ENCODE peak calls at places on chromosomes 7 and 10, in four cellular contexts. P is sciatic nerve, Q is heart left ventricle, E is NAMALWA. A is an unnamed sample.
A peak's percentile ranks its signal among the peaks of the same experiment; 100 is the strongest.

GRCh38 chr10:128103229-128103714 is 23.0 kb downstream of the MKI67 start:
- DNase-seq in Q (no peak), E (no peak), P (no peak), A (no peak)

GRCh38 chr10:111076682-111077661 is at the start of gene ADRA2A:
- DNase-seq in E (no peak), P (peak; percentile 74), Q (no peak), A (peak; percentile 65)

GRCh38 chr7:150370612-150371071 is 2.0 kb downstream of the REPIN1 start:
- DNase-seq in Q (no peak), P (no peak), E (no peak), A (no peak)

GRCh38 chr10:125093199-125093841 is 67.0 kb downstream of the CTBP2 start:
- DNase-seq in E (no peak), Q (peak; percentile 61), P (no peak), A (no peak)

GRCh38 chr7:102395620-102395957 is 574 bp upstream of the PRKRIP1 start:
- DNase-seq in Q (no peak), E (no peak), P (peak; percentile 49), A (no peak)

GRCh38 chr7:117683736-117684135 is 189.5 kb downstream of the CTTNBP2 start:
- DNase-seq in E (no peak), Q (no peak), P (no peak), A (no peak)

GRCh38 chr7:101018271-101019167 is 1.4 kb upstream of the MUC17 start:
- DNase-seq in Q (no peak), P (no peak), E (peak; percentile 26), A (no peak)

GRCh38 chr10:27865221-27865635 is 119.6 kb upstream of the MKX start:
- DNase-seq in P (no peak), E (no peak), Q (no peak), A (no peak)

GRCh38 chr10:114925675-114926204 is 12.3 kb upstream of the TRUB1 start:
- DNase-seq in E (peak; percentile 23), Q (no peak), P (no peak), A (no peak)

GRCh38 chr10:26292058-26292457 is 75.5 kb downstream of the GAD2 start:
- DNase-seq in P (no peak), E (no peak), Q (no peak), A (no peak)

GRCh38 chr7:2018786-2019692 is 213.7 kb downstream of the MAD1L1 start:
- DNase-seq in P (peak; percentile 61), E (no peak), Q (no peak), A (peak; percentile 38)

GRCh38 chr7:108101759-108102158 is 28.4 kb downstream of the LAMB4 start:
- DNase-seq in P (no peak), E (no peak), Q (no peak), A (no peak)

GRCh38 chr10:32072025-32072787 is 16.0 kb upstream of the KIF5B start:
- DNase-seq in Q (no peak), P (no peak), E (no peak), A (no peak)

GRCh38 chr10:128318366-128318765 is 192.1 kb upstream of the MKI67 start:
- DNase-seq in Q (no peak), P (no peak), E (no peak), A (no peak)

GRCh38 chr7:38546763-38547162 is 84.4 kb downstream of the AMPH start:
- DNase-seq in E (no peak), Q (no peak), P (no peak), A (no peak)

GRCh38 chr10:62230344-62231138 is 38.1 kb downstream of the RTKN2 start:
- DNase-seq in E (no peak), Q (no peak), P (no peak), A (no peak)

GRCh38 chr10:110609592-110609991 is 34.5 kb upstream of the RBM20 start:
- DNase-seq in Q (peak; percentile 28), E (peak; percentile 36), P (no peak), A (no peak)

GRCh38 chr7:1994931-1995330 is 237.8 kb downstream of the MAD1L1 start:
- DNase-seq in P (no peak), Q (no peak), E (no peak), A (no peak)

GRCh38 chr7:116577320-116577871 is 52.6 kb downstream of the CAV1 start:
- DNase-seq in Q (no peak), P (no peak), E (no peak), A (no peak)

GRCh38 chr10:124670849-124671248 is 73.3 kb downstream of the FAM53B start:
- DNase-seq in Q (no peak), E (no peak), P (no peak), A (no peak)

GRCh38 chr10:71222541-71223364 is 10.4 kb downstream of the UNC5B start:
- DNase-seq in Q (peak; percentile 3), P (peak; percentile 46), E (peak; percentile 16), A (no peak)

GRCh38 chr7:30757343-30757695 is 5.4 kb downstream of the INMT start:
- DNase-seq in E (no peak), Q (no peak), P (no peak), A (no peak)

GRCh38 chr7:117012284-117013174 is 59.2 kb downstream of the ST7 start:
- DNase-seq in P (no peak), E (peak; percentile 76), Q (no peak), A (no peak)